ENCODE peak calls at places on chromosome 18, in eight cellular contexts. I is GM18507, K is cerebellum, N is substantia nigra, E is H7, F is NCI-H1930, J is ureter, Q is stomach. B is an unnamed sample.

GRCh38 chr18:9707381-9708056 is 582 bp upstream of the RAB31 start:
- DNase-seq in E (no peak), K (no peak), F (no peak), Q (no peak), N (no peak), I (no peak), J (no peak), B (no peak)

GRCh38 chr18:24027156-24027555 is 12.6 kb downstream of the TTC39C start:
- DNase-seq in I (no peak), J (peak), E (no peak), K (no peak), N (no peak), Q (no peak), F (no peak), B (no peak)

GRCh38 chr18:54622084-54622483 is 31.0 kb downstream of the DYNAP start:
- DNase-seq in K (no peak), J (no peak), N (no peak), Q (no peak), I (no peak), E (no peak), F (no peak), B (no peak)

GRCh38 chr18:61893971-61894750 is 1.4 kb upstream of the RNF152 start:
- DNase-seq in E (peak), F (peak), K (peak), J (peak), N (peak), Q (peak), I (peak), B (peak)

GRCh38 chr18:59799383-59800015 is 100.3 kb upstream of the PMAIP1 start:
- DNase-seq in N (no peak), K (no peak), Q (no peak), I (no peak), J (no peak), E (no peak), F (no peak), B (no peak)

GRCh38 chr18:8260319-8260718 is 348.9 kb upstream of the RAB12 start:
- DNase-seq in F (no peak), N (no peak), K (no peak), E (no peak), Q (no peak), J (no peak), I (no peak), B (no peak)

GRCh38 chr18:49846263-49846662 is 32.9 kb upstream of the ACAA2 start:
- DNase-seq in K (no peak), I (no peak), F (no peak), Q (no peak), J (peak), E (peak), N (no peak), B (no peak)

GRCh38 chr18:8654482-8655451 is 45.5 kb downstream of the RAB12 start:
- DNase-seq in J (no peak), K (peak), N (no peak), F (no peak), I (no peak), E (peak), Q (no peak), B (no peak)

GRCh38 chr18:78733762-78734613 is 245.6 kb upstream of the SALL3 start:
- DNase-seq in J (no peak), N (no peak), Q (peak), F (no peak), I (no peak), K (no peak), E (no peak), B (no peak)

B was measured in NCI-H1048.